ENCODE peak calls at places on chromosomes 2 and 18, in five cellular contexts. Q, E, O, V and C are unnamed samples.

GRCh38 chr2:105886029-105886454 is 141.3 kb downstream of the NCK2 start:
- DNase-seq in Q (no peak), E (no peak), O (no peak), V (no peak), C (no peak)

GRCh38 chr18:26976206-26976605 is 110.7 kb upstream of the AQP4 start:
- DNase-seq in Q (no peak), E (no peak), O (no peak), V (no peak), C (no peak)

GRCh38 chr2:36965751-36966369 is 476 bp downstream of the STRN start:
- DNase-seq in Q (no peak), E (peak), O (peak), V (peak), C (no peak)

GRCh38 chr2:80515961-80516360 is 211.4 kb upstream of the LRRTM1 start:
- DNase-seq in Q (no peak), E (no peak), O (no peak), V (no peak), C (no peak)

GRCh38 chr2:101823849-101824248 is 126.3 kb downstream of the MAP4K4 start:
- DNase-seq in Q (no peak), E (no peak), O (no peak), V (peak), C (no peak)

GRCh38 chr2:8628870-8629209 is 53.0 kb upstream of the ID2 start:
- DNase-seq in Q (no peak), E (no peak), O (no peak), V (no peak), C (no peak)

GRCh38 chr2:112474844-112475486 is 7.0 kb upstream of the TTL start:
- DNase-seq in Q (no peak), E (no peak), O (no peak), V (no peak), C (no peak)

GRCh38 chr2:177211148-177211547 is 1.4 kb upstream of the HNRNPA3 start:
- DNase-seq in Q (no peak), E (peak), O (no peak), V (no peak), C (no peak)

GRCh38 chr2:144020047-144020446 is 499.9 kb downstream of the ZEB2 start:
- DNase-seq in Q (no peak), E (no peak), O (no peak), V (no peak), C (no peak)

GRCh38 chr18:63158676-63159291 is 160.8 kb downstream of the BCL2 start:
- DNase-seq in Q (no peak), E (no peak), O (no peak), V (no peak), C (no peak)

GRCh38 chr2:175577405-175577986 is 396.0 kb upstream of the ATP5MC3 start:
- DNase-seq in Q (no peak), E (no peak), O (no peak), V (no peak), C (no peak)

GRCh38 chr2:158931577-158931976 is 36.9 kb upstream of the TANC1 start:
- DNase-seq in Q (no peak), E (no peak), O (no peak), V (peak), C (no peak)

GRCh38 chr2:18552351-18553077 is 7.9 kb downstream of the RDH14 start:
- DNase-seq in Q (no peak), E (no peak), O (no peak), V (no peak), C (no peak)

GRCh38 chr2:63658176-63658968 is 69.6 kb downstream of the MDH1 start:
- DNase-seq in Q (no peak), E (no peak), O (no peak), V (no peak), C (no peak)

GRCh38 chr2:240928476-240929363 is 22.6 kb downstream of the CROCC2 start:
- DNase-seq in Q (no peak), E (no peak), O (no peak), V (no peak), C (no peak)

GRCh38 chr2:24409700-24410556 is 49.6 kb upstream of the ITSN2 start:
- DNase-seq in Q (no peak), E (peak), O (peak), V (peak), C (peak)

GRCh38 chr18:5152335-5153020 is 44.6 kb downstream of the AKAIN1 start:
- DNase-seq in Q (no peak), E (no peak), O (no peak), V (no peak), C (no peak)

GRCh38 chr2:19350678-19351401 is 7.6 kb downstream of the OSR1 start:
- DNase-seq in Q (no peak), E (no peak), O (no peak), V (no peak), C (no peak)

GRCh38 chr18:4454548-4455112 is 477 bp downstream of the DLGAP1 start:
- DNase-seq in Q (no peak), E (no peak), O (no peak), V (no peak), C (no peak)

GRCh38 chr2:120133572-120134244 is 89.5 kb downstream of the TMEM185B start:
- DNase-seq in Q (no peak), E (no peak), O (no peak), V (no peak), C (no peak)

GRCh38 chr2:204072443-204073324 is 136.1 kb downstream of the ICOS start:
- DNase-seq in Q (peak), E (peak), O (no peak), V (peak), C (no peak)

GRCh38 chr2:182915369-182916326 is 49.2 kb upstream of the FRZB start:
- DNase-seq in Q (no peak), E (no peak), O (no peak), V (peak), C (no peak)

GRCh38 chr2:207513577-207514257 is 16.0 kb upstream of the CREB1 start:
- DNase-seq in Q (no peak), E (no peak), O (no peak), V (peak), C (no peak)

GRCh38 chr2:9089831-9090230 is 86.3 kb upstream of the MBOAT2 start:
- DNase-seq in Q (no peak), E (no peak), O (no peak), V (no peak), C (no peak)

GRCh38 chr2:33395660-33396249 is 80.7 kb upstream of the RASGRP3 start:
- DNase-seq in Q (no peak), E (peak), O (no peak), V (peak), C (no peak)